ENCODE peak calls at places on chromosomes 2 and 18, in five cellular contexts. I is BJ; Y is activated T-cell treated with anti-CD3 and anti-CD28 coated beads, Interleukin-2, amount 50 U/mL, for 4 hours; E is lung microvascular endothelial cell; L is NCI-H2029 treated with DMSO at 0.1 percent for 48 hours. K is an unnamed sample.

GRCh38 chr2:1641498-1641897 is 102.8 kb downstream of the PXDN start:
- DNase-seq in I (no peak), Y (no peak), E (no peak), L (no peak), K (peak; percentile 49)

GRCh38 chr2:226995625-226996041 is 159.8 kb downstream of the RHBDD1 start:
- DNase-seq in E (peak; percentile 71), I (no peak), Y (no peak), L (peak; percentile 59), K (peak; percentile 62)

GRCh38 chr18:76384861-76385680 is 110.0 kb downstream of the ZNF516 start:
- DNase-seq in Y (no peak), L (no peak), E (no peak), I (no peak), K (no peak)

GRCh38 chr2:188189356-188189755 is 102.3 kb upstream of the GULP1 start:
- DNase-seq in E (no peak), L (no peak), Y (no peak), I (no peak), K (no peak)

GRCh38 chr2:120762341-120763061 is 26.8 kb downstream of the GLI2 start:
- DNase-seq in E (no peak), I (no peak), L (no peak), Y (no peak), K (no peak)

GRCh38 chr2:168705534-168706470 is 96.6 kb upstream of the NOSTRIN start:
- DNase-seq in L (no peak), E (peak; percentile 65), I (no peak), Y (no peak), K (peak; percentile 62)

GRCh38 chr2:239496700-239497099 is 95.9 kb upstream of the HDAC4 start:
- DNase-seq in Y (no peak), L (no peak), E (no peak), I (no peak), K (no peak)

GRCh38 chr2:45168731-45169338 is 159.6 kb upstream of the SIX2 start:
- DNase-seq in E (peak; percentile 56), L (no peak), Y (no peak), I (no peak), K (peak; percentile 33)

GRCh38 chr2:210310550-210310949 is 4.4 kb downstream of the MYL1 start:
- DNase-seq in E (no peak), I (no peak), Y (no peak), L (no peak), K (no peak)

GRCh38 chr2:11974573-11974972 is 228.1 kb downstream of the LPIN1 start:
- DNase-seq in Y (no peak), E (no peak), L (no peak), I (no peak), K (no peak)

GRCh38 chr2:200081221-200081620 is 125.8 kb downstream of the MAIP1 start:
- DNase-seq in Y (no peak), L (no peak), I (no peak), E (no peak), K (no peak)

GRCh38 chr2:231701456-231702373 is 6.6 kb upstream of the PTMA start:
- DNase-seq in Y (no peak), I (no peak), L (peak; percentile 51), E (no peak), K (no peak)

GRCh38 chr2:230042195-230042594 is 26.5 kb downstream of the SLC16A14 start:
- DNase-seq in E (no peak), Y (no peak), I (no peak), L (no peak), K (no peak)

GRCh38 chr2:230680463-230681195 is 32.0 kb upstream of the CAB39 start:
- DNase-seq in I (peak; percentile 51), E (no peak), Y (no peak), L (no peak), K (no peak)

GRCh38 chr2:155867564-155867963 is 465.0 kb downstream of the NR4A2 start:
- DNase-seq in E (no peak), I (no peak), L (no peak), Y (no peak), K (no peak)

GRCh38 chr2:197804758-197805597 is 585 bp downstream of the PLCL1 start:
- DNase-seq in Y (peak; percentile 28), L (no peak), I (no peak), E (no peak), K (peak; percentile 29)

GRCh38 chr18:48405108-48405507 is 4.1 kb downstream of the ZBTB7C start:
- DNase-seq in E (no peak), Y (no peak), I (no peak), L (no peak), K (no peak)

GRCh38 chr2:5121677-5122076 is 570.5 kb upstream of the SOX11 start:
- DNase-seq in E (no peak), L (no peak), Y (no peak), I (no peak), K (no peak)

GRCh38 chr2:215843579-215843978 is 169.8 kb downstream of the MREG start:
- DNase-seq in I (peak; percentile 63), L (no peak), Y (no peak), E (peak; percentile 40), K (peak; percentile 88)

K was measured in dermis blood vessel endothelial cell.